ENCODE peak calls at places on chromosomes 11 and 22, in nine cellular contexts. O is H9; R is stimulated activated CD4-positive, alpha-beta T cell treated with anti-CD3 and anti-CD28 coated beads, Interleukin-2, amount 100 ng/mL, for 48 hours; G is suprapubic skin; V is T-helper 1 cell; C is LHCN-M2; M is adipocyte; U is fibroblast of lung; E is esophagus squamous epithelium. J is an unnamed sample.

GRCh38 chr22:43819691-43820670 is 7.9 kb upstream of the EFCAB6 start:
- DNase-seq in M (no peak), G (no peak), U (no peak), C (no peak), O (peak), R (no peak), E (no peak), V (no peak), J (no peak)

GRCh38 chr11:13772223-13773046 is 104.0 kb downstream of the FAR1 start:
- DNase-seq in G (no peak), V (no peak), U (peak), M (peak), R (peak), E (no peak), O (no peak), C (peak), J (no peak)

GRCh38 chr11:66919938-66920337 is 38.2 kb downstream of the PC start:
- DNase-seq in G (no peak), R (no peak), E (no peak), U (no peak), M (no peak), V (no peak), C (no peak), O (no peak), J (no peak)

GRCh38 chr11:96132437-96132836 is 208.5 kb upstream of the MTMR2 start:
- DNase-seq in E (no peak), R (no peak), M (no peak), O (no peak), U (no peak), V (no peak), G (no peak), C (no peak), J (no peak)

GRCh38 chr22:46976598-46976997 is 214.1 kb downstream of the TBC1D22A start:
- DNase-seq in M (no peak), U (no peak), R (no peak), O (no peak), E (no peak), C (no peak), V (no peak), G (no peak), J (no peak)

GRCh38 chr22:33000342-33001280 is 57.6 kb downstream of the SYN3 start:
- DNase-seq in R (peak), G (peak), U (peak), M (peak), C (peak), V (no peak), O (peak), E (no peak), J (peak)

GRCh38 chr11:92880391-92880790 is 89.1 kb upstream of the MTNR1B start:
- DNase-seq in O (no peak), C (peak), V (no peak), M (peak), G (no peak), E (no peak), U (peak), R (no peak), J (no peak)

GRCh38 chr11:45806937-45807791 is 2.2 kb downstream of the SLC35C1 start:
- DNase-seq in U (no peak), C (no peak), R (no peak), G (no peak), O (no peak), V (no peak), M (no peak), E (no peak), J (no peak)

GRCh38 chr11:112503410-112503809 is 242.8 kb upstream of the PLET1 start:
- DNase-seq in E (no peak), C (no peak), G (no peak), U (no peak), R (no peak), M (no peak), V (no peak), O (no peak), J (no peak)

GRCh38 chr11:113350646-113351045 is 36.3 kb downstream of the TTC12 start:
- DNase-seq in C (no peak), R (no peak), U (no peak), O (no peak), V (no peak), G (no peak), M (no peak), E (no peak), J (no peak)

GRCh38 chr11:11578542-11578941 is 43.3 kb downstream of the GALNT18 start:
- DNase-seq in E (no peak), G (no peak), O (peak), R (no peak), V (no peak), C (no peak), U (no peak), M (no peak), J (no peak)

GRCh38 chr22:46531776-46532175 is 5.6 kb downstream of the CELSR1 start:
- DNase-seq in V (no peak), R (no peak), C (no peak), G (no peak), U (no peak), O (no peak), M (no peak), E (no peak), J (no peak)

GRCh38 chr11:70924108-70924507 is 328.3 kb downstream of the SHANK2 start:
- DNase-seq in U (no peak), O (no peak), C (no peak), M (no peak), E (no peak), R (no peak), G (no peak), V (no peak), J (no peak)

J was measured in WTC11.